ENCODE peak calls at places on chromosomes 11 and 22, in seven cellular contexts. V is erythroblast, O is lower leg skin, L is Peyer's patch, H is A549, R is tibial nerve, A is endothelial cell of umbilical vein. K is an unnamed sample.

GRCh38 chr11:65952052-65952521 is 6.8 kb downstream of the TSGA10IP start:
- DNase-seq in V (no peak), O (no peak), L (no peak), H (no peak), R (no peak), A (no peak), K (no peak)

GRCh38 chr22:25193548-25193947 is 6.1 kb upstream of the CRYBB3 start:
- DNase-seq in V (no peak), O (no peak), L (no peak), H (no peak), R (no peak), A (no peak), K (no peak)

GRCh38 chr11:70398834-70399680 is 728 bp downstream of the CTTN start:
- DNase-seq in V (peak), O (no peak), L (no peak), H (no peak), R (no peak), A (no peak), K (no peak)

GRCh38 chr11:38173671-38174070 is 1575.6 kb upstream of the RAG2 start:
- DNase-seq in V (no peak), O (no peak), L (no peak), H (no peak), R (no peak), A (no peak), K (no peak)

GRCh38 chr11:122756417-122756816 is 81.9 kb upstream of the CRTAM start:
- DNase-seq in V (peak), O (peak), L (no peak), H (no peak), R (no peak), A (no peak), K (no peak)

GRCh38 chr11:363948-364761 is 5.1 kb upstream of the B4GALNT4 start:
- DNase-seq in V (no peak), O (no peak), L (peak), H (peak), R (no peak), A (peak), K (peak)

GRCh38 chr11:77191823-77192495 is 63.9 kb downstream of the MYO7A start:
- DNase-seq in V (peak), O (no peak), L (peak), H (peak), R (no peak), A (no peak), K (no peak)

GRCh38 chr11:100777736-100778135 is 90.6 kb downstream of the ARHGAP42 start:
- DNase-seq in V (no peak), O (no peak), L (no peak), H (no peak), R (no peak), A (no peak), K (no peak)

GRCh38 chr11:125070699-125071254 is 7.7 kb downstream of the SLC37A2 start:
- DNase-seq in V (peak), O (peak), L (peak), H (no peak), R (peak), A (peak), K (peak)

GRCh38 chr11:119975561-119976152 is 162.3 kb downstream of the TRIM29 start:
- DNase-seq in V (no peak), O (no peak), L (no peak), H (no peak), R (no peak), A (no peak), K (no peak)

GRCh38 chr22:37012956-37013355 is 6.3 kb downstream of the TST start:
- DNase-seq in V (no peak), O (no peak), L (no peak), H (no peak), R (no peak), A (no peak), K (no peak)

GRCh38 chr22:37010976-37011375 is 8.3 kb downstream of the TST start:
- DNase-seq in V (no peak), O (no peak), L (no peak), H (no peak), R (no peak), A (no peak), K (no peak)

GRCh38 chr22:37011472-37011871 is 7.8 kb downstream of the TST start:
- DNase-seq in V (peak), O (no peak), L (no peak), H (no peak), R (no peak), A (no peak), K (no peak)

GRCh38 chr22:37014415-37014806 is 4.8 kb downstream of the TST start:
- DNase-seq in V (no peak), O (no peak), L (no peak), H (no peak), R (no peak), A (no peak), K (no peak)

DNA sequence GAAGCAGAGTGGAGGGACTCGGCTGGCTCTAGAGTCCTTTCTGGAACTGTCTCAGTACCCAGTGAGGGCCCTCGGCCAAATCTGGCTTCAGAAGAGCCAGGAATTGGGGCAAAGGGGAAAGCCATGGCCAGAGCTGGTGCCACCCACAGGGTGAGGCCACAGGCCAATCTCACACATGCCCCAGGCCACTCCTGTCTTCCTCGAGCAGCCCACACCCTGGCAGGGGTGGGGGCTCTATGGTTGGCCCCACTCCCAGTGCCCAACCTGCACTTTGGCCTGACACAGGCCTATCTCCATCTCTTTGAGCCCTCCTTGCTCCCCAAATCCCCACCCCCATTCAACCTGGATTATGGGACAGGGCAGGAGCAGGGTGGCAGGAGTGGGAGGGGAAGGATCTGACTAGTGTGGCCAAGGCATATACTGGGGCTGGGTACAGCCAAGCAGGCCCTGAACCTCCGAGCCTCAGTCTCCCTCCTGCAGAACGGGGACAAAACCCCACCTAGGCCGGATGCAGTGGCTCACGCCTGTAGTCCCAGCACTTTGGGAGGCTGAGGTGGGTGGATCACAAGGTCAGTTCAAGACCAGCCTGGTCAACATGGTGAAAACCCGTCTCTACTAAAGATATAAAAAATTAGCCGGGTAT is 6.9 kb downstream of the TST start:
- DNase-seq in V (no peak), O (no peak), L (peak), H (no peak), R (no peak), A (no peak), K (no peak)
- TF ChIP-seq POLR2A in V (peak), O (no peak), L (peak), H (no peak), R (no peak), A (no peak), K (no peak)

GRCh38 chr22:19432092-19432844 is at the start of gene MRPL40:
- DNase-seq in V (peak), O (peak), L (peak), H (peak), R (peak), A (peak), K (peak)
- TF ChIP-seq POLR2A in V (peak), O (no peak), L (peak), H (peak), R (peak), A (peak), K (peak)

GRCh38 chr11:62025429-62026105 is 58.1 kb upstream of the FTH1 start:
- DNase-seq in V (peak), O (peak), L (peak), H (peak), R (peak), A (peak), K (peak)
- TF ChIP-seq POLR2A in V (peak), O (no peak), L (peak), H (no peak), R (no peak), A (no peak), K (no peak)

GRCh38 chr11:44566559-44566949 is 1.1 kb downstream of the CD82 start:
- DNase-seq in V (no peak), O (no peak), L (no peak), H (no peak), R (no peak), A (no peak), K (no peak)

GRCh38 chr11:44564198-44564597 is 1.3 kb upstream of the CD82 start:
- DNase-seq in V (peak), O (no peak), L (peak), H (no peak), R (no peak), A (no peak), K (no peak)

GRCh38 chr11:44564653-44565007 is 833 bp upstream of the CD82 start:
- DNase-seq in V (no peak), O (peak), L (peak), H (peak), R (peak), A (no peak), K (peak)

GRCh38 chr11:44565746-44566558 is 489 bp downstream of the CD82 start:
- DNase-seq in V (no peak), O (no peak), L (no peak), H (no peak), R (no peak), A (no peak), K (no peak)

DNA sequence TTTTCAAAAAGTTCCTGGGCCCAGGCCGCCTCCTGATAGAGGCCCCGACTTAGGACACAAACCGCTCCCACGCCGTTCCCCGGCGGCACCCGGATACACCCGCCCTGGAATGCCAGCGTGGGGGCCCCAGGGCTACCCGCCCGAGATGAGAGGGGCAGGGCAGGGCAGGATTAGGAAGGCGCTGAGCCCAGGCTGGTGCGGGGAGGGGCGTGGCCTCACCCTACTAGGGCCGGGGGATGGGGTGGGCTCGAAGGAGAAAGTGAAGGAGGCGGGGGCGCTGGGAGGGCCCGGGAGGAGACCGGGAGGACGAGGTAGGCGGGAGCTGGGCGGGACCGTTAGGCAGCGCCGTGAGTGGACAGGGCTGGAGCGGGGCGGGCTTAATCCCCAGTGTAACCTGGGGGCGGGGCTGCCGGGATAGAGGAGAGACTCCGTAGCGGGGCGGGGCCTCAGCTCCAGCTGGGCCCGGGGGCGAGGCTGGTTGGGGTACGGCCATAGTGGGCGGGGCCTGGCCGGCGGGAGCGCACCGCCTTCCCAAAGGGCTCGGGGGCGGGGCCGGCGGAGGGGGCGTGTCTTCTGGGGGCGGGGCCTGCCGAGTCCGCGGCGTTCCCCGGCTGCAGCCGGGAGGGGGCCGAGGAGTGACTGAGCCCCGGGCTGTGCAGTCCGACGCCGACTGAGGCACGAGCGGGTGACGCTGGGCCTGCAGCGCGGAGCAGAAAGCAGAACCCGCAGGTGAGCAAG is at the start of gene CD82:
- DNase-seq in V (peak), O (peak), L (peak), H (peak), R (peak), A (peak), K (peak)
- TF ChIP-seq POLR2A in V (no peak), O (no peak), L (peak), H (peak), R (peak), A (peak), K (peak)

GRCh38 chr22:41524809-41525449 is 19.3 kb downstream of the POLR3H start:
- DNase-seq in V (no peak), O (no peak), L (no peak), H (no peak), R (no peak), A (no peak), K (no peak)

GRCh38 chr22:41523464-41524221 is 20.6 kb downstream of the POLR3H start:
- DNase-seq in V (peak), O (no peak), L (no peak), H (no peak), R (no peak), A (no peak), K (peak)

GRCh38 chr22:41521166-41521565 is 23.1 kb downstream of the POLR3H start:
- DNase-seq in V (no peak), O (no peak), L (no peak), H (no peak), R (no peak), A (no peak), K (no peak)

GRCh38 chr22:41524283-41524682 is 20.0 kb downstream of the POLR3H start:
- DNase-seq in V (no peak), O (no peak), L (no peak), H (no peak), R (peak), A (peak), K (no peak)

GRCh38 chr22:41522813-41523212 is 21.5 kb downstream of the POLR3H start:
- DNase-seq in V (no peak), O (no peak), L (no peak), H (no peak), R (no peak), A (no peak), K (no peak)
- TF ChIP-seq POLR2A in V (no peak), O (no peak), L (no peak), H (no peak), R (no peak), A (no peak), K (no peak)

K was measured in H54.